ENCODE peak calls at places on chromosomes 6 and 20, in six cellular contexts. J is neuronal stem cell, S is H1, K is IMR-90, O is H9, N is mesenchymal stem cell. F is an unnamed sample.

GRCh38 chr20:58986968-58987517 is 6.0 kb downstream of the NELFCD start:
- DNase-seq in K (no peak), J (no peak), N (no peak), S (no peak), O (no peak), F (no peak)

GRCh38 chr6:9647599-9647998 is 767.3 kb downstream of the TFAP2A start:
- DNase-seq in J (no peak), K (peak; percentile 62), N (no peak), O (no peak), S (no peak), F (no peak)

GRCh38 chr6:150560004-150560883 is 39.4 kb upstream of the PLEKHG1 start:
- DNase-seq in O (no peak), N (no peak), J (no peak), K (no peak), S (no peak), F (no peak)

GRCh38 chr20:46255440-46256104 is 52.7 kb downstream of the CDH22 start:
- DNase-seq in S (no peak), J (no peak), N (no peak), O (no peak), K (no peak), F (no peak)

GRCh38 chr6:36120979-36121706 is 9.2 kb upstream of the MAPK13 start:
- DNase-seq in N (peak; percentile 42), O (no peak), K (no peak), J (no peak), S (no peak), F (peak; percentile 47)

GRCh38 chr20:43138061-43138860 is 51.4 kb downstream of the PTPRT start:
- DNase-seq in O (no peak), K (no peak), J (no peak), S (no peak), N (no peak), F (no peak)

GRCh38 chr6:160439751-160440150 is 91.6 kb downstream of the SLC22A3 start:
- DNase-seq in K (no peak), N (no peak), S (no peak), J (no peak), O (no peak), F (no peak)

GRCh38 chr6:149246691-149247384 is 70.7 kb upstream of the TAB2 start:
- DNase-seq in S (no peak), N (no peak), J (no peak), K (no peak), O (no peak), F (no peak)

GRCh38 chr6:115214283-115214682 is 846.4 kb downstream of the FRK start:
- DNase-seq in O (no peak), J (no peak), K (no peak), S (no peak), N (no peak), F (no peak)

GRCh38 chr6:140931581-140931980 is 1201.1 kb upstream of the GJE1 start:
- DNase-seq in O (no peak), J (no peak), N (no peak), K (no peak), S (no peak), F (no peak)
- H2BK15ac ChIP-seq in O (no peak overlapping the region), J (no peak overlapping the region), N (no peak overlapping the region), K (no peak overlapping the region), S (no peak overlapping the region), F (no peak overlapping the region)

DNA sequence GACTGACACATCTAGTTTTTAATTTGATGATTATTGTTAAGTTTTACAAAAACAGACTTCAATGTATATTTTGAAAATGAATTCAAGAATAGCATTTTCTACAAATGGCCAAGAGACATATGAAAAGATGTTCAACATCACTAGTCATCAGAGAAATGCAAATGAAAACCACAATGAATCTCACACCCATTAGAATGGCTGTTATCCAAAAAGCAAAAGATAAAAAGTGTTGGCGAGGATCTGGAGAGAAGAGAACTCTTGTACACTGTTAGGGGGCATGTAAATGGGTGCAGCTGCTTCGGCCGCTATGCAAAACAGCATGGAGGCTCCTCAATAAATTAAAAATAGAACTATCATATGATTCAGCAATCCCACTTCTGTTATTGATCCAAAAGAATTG is 185.8 kb upstream of the CCN2 start:
- DNase-seq in S (no peak), N (no peak), K (no peak), J (no peak), O (no peak), F (no peak)
- H3K4me1 ChIP-seq in S (peaks cover 1% of the 10 kb centered on the region), N (peaks cover 2% of the 10 kb centered on the region), K (peaks cover 18% of the 10 kb centered on the region), J (peaks cover 14% of the 10 kb centered on the region), O (peaks cover 10% of the 10 kb centered on the region), F (no peaks in the 10 kb centered on the region)

GRCh38 chr6:11174245-11174616 is 58.2 kb downstream of the NEDD9 start:
- DNase-seq in O (no peak), J (no peak), S (no peak), N (no peak), K (no peak), F (no peak)

GRCh38 chr6:11171952-11172351 is 60.4 kb upstream of the ERVFRD-1 start:
- DNase-seq in O (no peak), S (no peak), J (no peak), K (no peak), N (no peak), F (no peak)

GRCh38 chr6:11177271-11177670 is 55.2 kb downstream of the NEDD9 start:
- DNase-seq in N (no peak), K (no peak), O (no peak), S (no peak), J (no peak), F (no peak)

GRCh38 chr6:11168091-11168635 is 56.6 kb upstream of the ERVFRD-1 start:
- DNase-seq in K (no peak), O (no peak), S (no peak), N (no peak), J (no peak), F (no peak)

GRCh38 chr6:11172501-11173337 is 59.7 kb downstream of the NEDD9 start:
- DNase-seq in J (peak; percentile 73), S (peak; percentile 95), N (peak; percentile 50), K (peak; percentile 27), O (peak; percentile 77), F (peak; percentile 79)
- H2BK15ac ChIP-seq in J (no peak overlapping the region), S (no peak overlapping the region), N (no peak overlapping the region), K (peak overlapping the region; percentile 8), O (no peak overlapping the region), F (no peak overlapping the region)

GRCh38 chr20:57625181-57625958 is 5.1 kb upstream of the ZBP1 start:
- DNase-seq in N (no peak), S (peak; percentile 1), J (no peak), O (no peak), K (no peak), F (no peak)
- H3K4me1 ChIP-seq in N (peaks cover 2% of the 10 kb centered on the region), S (no peaks in the 10 kb centered on the region), J (peaks cover 4% of the 10 kb centered on the region), O (no peaks in the 10 kb centered on the region), K (peaks cover 4% of the 10 kb centered on the region), F (no peaks in the 10 kb centered on the region)

DNA sequence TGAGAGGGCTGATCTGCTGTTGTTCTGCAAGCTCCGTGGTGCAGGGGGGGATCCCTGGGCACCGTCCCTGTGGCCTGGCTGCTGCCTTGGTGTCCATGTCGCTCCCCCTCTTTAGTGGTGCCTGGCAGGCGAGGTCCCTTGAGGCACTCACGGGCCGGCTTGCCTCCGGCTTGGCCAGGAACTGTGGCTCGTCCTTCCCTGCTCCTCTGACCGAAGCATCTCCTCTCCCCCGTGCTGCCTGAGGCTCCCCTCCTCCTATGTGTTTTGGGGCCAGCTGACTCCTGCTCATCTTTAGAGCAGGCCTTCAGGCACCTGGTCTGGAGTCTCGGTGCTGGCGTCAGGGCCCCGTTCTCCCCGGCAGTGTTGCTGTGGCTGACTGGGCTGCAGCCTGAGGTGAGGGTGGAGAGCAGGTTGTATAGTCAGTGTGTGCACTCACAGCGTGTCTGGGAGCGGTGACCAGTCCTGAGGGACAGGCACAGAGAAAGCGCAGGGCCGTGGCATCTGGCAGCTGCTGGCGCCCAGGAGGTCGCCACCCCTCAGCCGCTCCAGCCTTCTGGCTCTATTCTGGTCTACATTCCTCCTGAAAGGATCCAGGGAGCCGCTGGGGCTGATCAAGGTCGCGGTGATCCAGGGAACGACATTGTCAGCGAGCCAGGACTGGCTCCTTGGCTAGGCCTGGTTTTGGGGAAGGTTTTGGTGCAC is 43.7 kb downstream of the PYGB start:
- DNase-seq in O (no peak), J (no peak), K (no peak), N (no peak), S (no peak), F (no peak)
- H2BK15ac ChIP-seq in O (no peak overlapping the region), J (no peak overlapping the region), K (no peak overlapping the region), N (no peak overlapping the region), S (no peak overlapping the region), F (no peak overlapping the region)

GRCh38 chr6:106084973-106085686 is 1.0 kb upstream of the PRDM1 start:
- DNase-seq in N (peak; percentile 80), J (no peak), K (peak; percentile 68), S (no peak), O (no peak), F (peak; percentile 71)

GRCh38 chr6:106089981-106090380 is 3.8 kb downstream of the PRDM1 start:
- DNase-seq in S (no peak), N (peak; percentile 32), O (no peak), J (no peak), K (peak; percentile 57), F (no peak)

GRCh38 chr6:106085687-106085983 is 501 bp upstream of the PRDM1 start:
- DNase-seq in J (no peak), S (no peak), N (no peak), O (no peak), K (no peak), F (no peak)

GRCh38 chr6:106085984-106086832 is at the start of gene PRDM1:
- DNase-seq in J (no peak), S (peak; percentile 82), O (peak; percentile 86), N (peak; percentile 87), K (peak; percentile 72), F (peak; percentile 98)

DNA sequence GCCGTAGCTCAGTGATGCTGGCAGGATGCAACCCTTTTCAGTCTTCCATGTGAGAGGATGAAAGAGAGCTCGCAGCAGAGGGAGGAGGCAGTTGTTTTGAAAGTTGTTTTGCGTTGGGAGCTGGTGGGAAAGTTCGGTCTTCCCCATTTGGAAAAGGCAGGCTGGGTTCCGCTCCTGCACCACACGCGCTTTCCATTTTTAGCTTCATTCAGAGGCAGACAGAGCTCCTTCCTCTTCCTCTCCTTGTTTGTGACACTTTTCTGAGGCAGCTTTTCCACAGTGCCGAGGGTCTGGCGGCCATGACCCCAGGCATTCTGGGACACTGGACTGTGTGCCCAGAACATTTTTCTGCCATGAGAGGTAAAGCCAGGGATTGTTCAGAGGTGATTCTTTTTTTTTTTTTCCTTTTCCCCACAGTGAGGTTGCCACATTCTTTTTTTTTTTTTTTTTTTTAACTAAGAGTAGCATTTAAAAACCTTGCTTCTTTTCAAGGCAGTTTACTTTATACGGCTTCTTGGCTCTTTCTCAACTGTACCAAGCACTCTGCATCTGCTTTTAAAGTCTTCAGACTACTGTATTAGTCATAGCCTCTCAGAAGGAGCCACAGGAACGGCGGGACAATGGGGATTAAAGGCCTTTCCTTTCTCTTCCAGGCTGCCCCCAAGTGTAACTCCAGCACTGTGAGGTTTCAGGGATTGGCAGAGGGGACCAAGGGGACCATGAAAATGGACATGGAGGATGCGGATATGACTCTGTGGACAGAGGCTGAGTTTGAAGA is 1.6 kb downstream of the PRDM1 start:
- DNase-seq in K (peak; percentile 87), S (no peak), O (no peak), N (peak; percentile 86), J (no peak), F (peak; percentile 52)
- H3K4me1 ChIP-seq in K (peaks cover 20% of the 10 kb centered on the region), S (peaks cover 10% of the 10 kb centered on the region), O (peaks cover 3% of the 10 kb centered on the region), N (peaks cover 6% of the 10 kb centered on the region), J (peaks cover 9% of the 10 kb centered on the region), F (peaks cover 10% of the 10 kb centered on the region)

GRCh38 chr20:10961651-10962288 is 288.0 kb upstream of the JAG1 start:
- DNase-seq in J (no peak), S (no peak), O (no peak), N (no peak), K (no peak), F (no peak)
- H2BK15ac ChIP-seq in J (no peak overlapping the region), S (no peak overlapping the region), O (no peak overlapping the region), N (no peak overlapping the region), K (no peak overlapping the region), F (no peak overlapping the region)

F was measured in mesendoderm.